ENCODE peak calls at places on chromosomes 6 and 20, in nine cellular contexts. H is IMR-90, Z is right atrium auricular region, U is HFF-Myc, M is GM12865, A is body of pancreas, D is K562, I is fibroblast of the aortic adventitia, P is A549. W is an unnamed sample.

GRCh38 chr20:12965880-12966270 is 42.9 kb upstream of the SPTLC3 start:
- DNase-seq in H (no peak), Z (no peak), U (no peak), M (no peak), A (no peak), D (no peak), I (no peak), P (no peak), W (no peak)

GRCh38 chr6:113855500-113856010 is 1.6 kb upstream of the MARCKS start:
- DNase-seq in H (peak; percentile 55), Z (no peak), U (no peak), M (peak; percentile 57), A (peak; percentile 43), D (no peak), I (peak; percentile 54), P (peak; percentile 7), W (no peak)

GRCh38 chr6:3351105-3351676 is 92.4 kb downstream of the PSMG4 start:
- DNase-seq in H (no peak), Z (no peak), U (no peak), M (no peak), A (no peak), D (peak; percentile 34), I (no peak), P (no peak), W (no peak)

GRCh38 chr6:25670208-25670607 is 18.2 kb downstream of the SCGN start:
- DNase-seq in H (no peak), Z (no peak), U (no peak), M (no peak), A (no peak), D (no peak), I (no peak), P (no peak), W (no peak)

GRCh38 chr6:35216832-35217811 is 3.4 kb downstream of the SCUBE3 start:
- DNase-seq in H (no peak), Z (no peak), U (no peak), M (no peak), A (no peak), D (peak; percentile 50), I (no peak), P (no peak), W (no peak)

GRCh38 chr6:51394061-51394460 is 575.4 kb downstream of the TFAP2B start:
- DNase-seq in H (no peak), Z (no peak), U (no peak), M (no peak), A (no peak), D (no peak), I (no peak), P (no peak), W (no peak)

GRCh38 chr6:133817460-133818047 is 71.4 kb upstream of the TCF21 start:
- DNase-seq in H (no peak), Z (no peak), U (no peak), M (peak; percentile 40), A (peak; percentile 31), D (peak; percentile 70), I (no peak), P (no peak), W (no peak)

GRCh38 chr6:166507809-166508373 is 78.6 kb downstream of the RAMACL start:
- DNase-seq in H (no peak), Z (no peak), U (no peak), M (no peak), A (no peak), D (no peak), I (no peak), P (no peak), W (no peak)

GRCh38 chr20:57060407-57061057 is 205.9 kb downstream of the BMP7 start:
- DNase-seq in H (no peak), Z (no peak), U (no peak), M (no peak), A (no peak), D (no peak), I (no peak), P (no peak), W (no peak)

GRCh38 chr6:95084867-95085266 is 492.5 kb upstream of the MANEA start:
- DNase-seq in H (no peak), Z (no peak), U (no peak), M (no peak), A (no peak), D (no peak), I (no peak), P (no peak), W (no peak)

GRCh38 chr20:63003546-63003945 is 3.2 kb downstream of the BHLHE23 start:
- DNase-seq in H (no peak), Z (no peak), U (no peak), M (no peak), A (no peak), D (no peak), I (no peak), P (no peak), W (no peak)

GRCh38 chr6:134063966-134064445 is 11.6 kb upstream of the SLC2A12 start:
- DNase-seq in H (peak; percentile 85), Z (peak; percentile 82), U (no peak), M (peak; percentile 78), A (peak; percentile 67), D (peak; percentile 65), I (peak; percentile 90), P (peak; percentile 69), W (peak; percentile 52)

GRCh38 chr6:71239694-71240093 is 48.9 kb upstream of the OGFRL1 start:
- DNase-seq in H (no peak), Z (no peak), U (no peak), M (no peak), A (no peak), D (no peak), I (no peak), P (no peak), W (no peak)

GRCh38 chr20:36298795-36299339 is 7.3 kb upstream of the DLGAP4 start:
- DNase-seq in H (no peak), Z (no peak), U (no peak), M (no peak), A (no peak), D (no peak), I (no peak), P (no peak), W (no peak)

GRCh38 chr6:46862381-46862780 is 59.4 kb downstream of the ADGRF5 start:
- DNase-seq in H (no peak), Z (no peak), U (no peak), M (no peak), A (no peak), D (no peak), I (no peak), P (no peak), W (no peak)

GRCh38 chr6:121651420-121651819 is 216.0 kb downstream of the GJA1 start:
- DNase-seq in H (peak; percentile 59), Z (no peak), U (no peak), M (no peak), A (no peak), D (no peak), I (no peak), P (no peak), W (no peak)

GRCh38 chr20:59520814-59521213 is 83.5 kb upstream of the PHACTR3 start:
- DNase-seq in H (no peak), Z (no peak), U (no peak), M (no peak), A (no peak), D (no peak), I (no peak), P (no peak), W (no peak)

GRCh38 chr6:121339639-121340226 is 5.5 kb upstream of the TBC1D32 start:
- DNase-seq in H (no peak), Z (no peak), U (no peak), M (no peak), A (no peak), D (no peak), I (no peak), P (no peak), W (no peak)

GRCh38 chr20:62571667-62572344 is 70.5 kb upstream of the SLCO4A1 start:
- DNase-seq in H (no peak), Z (no peak), U (no peak), M (peak; percentile 58), A (no peak), D (peak; percentile 96), I (no peak), P (no peak), W (no peak)

GRCh38 chr6:15245361-15246216 is at the start of gene JARID2:
- DNase-seq in H (peak; percentile 98), Z (peak; percentile 98), U (peak; percentile 82), M (peak; percentile 98), A (peak; percentile 100), D (peak; percentile 80), I (peak; percentile 97), P (peak; percentile 82), W (peak; percentile 95)
- TF ChIP-seq CTCF in H (no peak), Z (no peak), U (no peak), M (no peak), A (no peak), D (no peak), I (no peak), P (no peak), W (no peak)

DNA sequence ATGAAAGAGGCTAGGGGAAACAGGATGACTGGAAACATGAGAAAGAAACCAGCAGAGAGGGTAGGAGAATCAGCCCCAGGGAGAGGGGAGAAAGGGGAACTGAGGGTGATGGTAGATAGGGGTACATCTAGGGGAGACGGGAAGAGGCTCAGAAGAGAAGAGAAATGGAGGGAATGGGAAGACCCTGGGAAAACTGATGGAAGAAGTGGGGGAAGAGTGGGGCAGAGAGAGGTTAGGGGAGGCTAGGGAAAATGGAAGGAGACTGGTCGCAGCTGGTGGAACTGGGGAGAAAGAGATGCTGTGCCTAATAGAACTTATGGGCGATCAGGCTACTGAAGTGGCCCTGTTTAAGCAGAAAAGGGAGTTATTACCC is 548 bp downstream of the PROCR start:
- DNase-seq in H (no peak), Z (no peak), U (no peak), M (no peak), A (no peak), D (no peak), I (no peak), P (no peak), W (no peak)
- H3K4me3 ChIP-seq in H (peak overlapping the region; percentile 53), Z (peak overlapping the region; percentile 45), U (peak overlapping the region; percentile 54), M (no peak overlapping the region), A (no peak overlapping the region), D (peak overlapping the region; percentile 26), I (peak overlapping the region; percentile 82), P (peak overlapping the region; percentile 61), W (no peak overlapping the region)

GRCh38 chr6:5956939-5957338 is 49.8 kb downstream of the NRN1 start:
- DNase-seq in H (no peak), Z (no peak), U (no peak), M (no peak), A (no peak), D (no peak), I (no peak), P (no peak), W (no peak)
- TF ChIP-seq CTCF in H (no peak), Z (no peak), U (no peak), M (no peak), A (no peak), D (no peak), I (no peak), P (no peak), W (no peak)

DNA sequence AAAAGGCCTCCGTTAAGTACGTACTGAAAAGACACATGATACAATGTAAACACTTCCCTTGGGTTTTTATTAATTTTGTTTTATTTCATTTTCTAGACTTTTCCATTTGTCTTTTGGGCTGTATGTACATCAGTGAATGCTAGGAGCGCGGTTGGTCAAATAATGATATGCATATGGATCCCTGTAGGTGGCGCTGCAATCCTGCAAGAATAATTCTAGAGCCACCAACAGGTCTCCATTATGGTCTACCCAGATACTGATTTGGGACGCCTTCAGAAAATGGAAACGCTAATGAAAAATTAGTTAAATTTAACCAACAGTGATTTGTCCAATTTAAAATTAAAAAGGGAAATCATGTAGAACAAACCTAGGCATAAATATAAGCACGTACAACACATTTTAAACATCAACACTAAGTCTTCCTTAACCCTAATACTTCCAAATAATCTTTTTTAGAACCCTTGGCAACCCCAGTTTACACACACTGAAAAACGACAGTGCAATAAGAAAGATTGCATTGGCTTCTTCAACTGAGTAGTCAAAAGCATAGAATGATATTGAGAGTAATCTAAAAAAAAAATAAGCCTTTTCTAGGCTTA is 433.5 kb downstream of the RFPL4B start:
- DNase-seq in H (peak; percentile 84), Z (peak; percentile 72), U (peak; percentile 63), M (peak; percentile 86), A (peak; percentile 76), D (peak; percentile 65), I (peak; percentile 90), P (peak; percentile 37), W (peak; percentile 54)
- H3K4me3 ChIP-seq in H (no peak overlapping the region), Z (no peak overlapping the region), U (no peak overlapping the region), M (no peak overlapping the region), A (no peak overlapping the region), D (no peak overlapping the region), I (no peak overlapping the region), P (no peak overlapping the region), W (no peak overlapping the region)